ENCODE peak calls at places on chromosome 3, in nine cellular contexts. B, Q, E, D, O, S, F, W and C are unnamed samples. For H3K9me2, the result is how much of the 10 kb centered on the place peaks cover.

GRCh38 chr3:39528844-39529243 is 61.4 kb downstream of the MOBP start:
- DNase-seq in D (no peak), F (no peak), E (no peak), S (no peak), B (no peak), O (no peak), W (no peak), Q (no peak), C (no peak)

GRCh38 chr3:42216302-42216701 is 49.7 kb downstream of the CCK start:
- DNase-seq in D (no peak), E (no peak), Q (no peak), B (no peak), O (no peak), W (no peak), S (no peak), F (no peak), C (peak)

GRCh38 chr3:64892664-64893309 is 205.0 kb upstream of the ADAMTS9 start:
- DNase-seq in F (no peak), E (peak), Q (no peak), S (no peak), W (no peak), B (no peak), D (no peak), O (no peak), C (no peak)

GRCh38 chr3:134074001-134074789 is 44.5 kb upstream of the SLCO2A1 start:
- DNase-seq in B (no peak), O (no peak), Q (no peak), E (no peak), D (no peak), S (no peak), F (no peak), W (no peak), C (no peak)

GRCh38 chr3:184322731-184323487 is 8.5 kb downstream of the EIF4G1 start:
- DNase-seq in F (no peak), W (no peak), Q (no peak), E (no peak), B (no peak), D (peak), S (peak), O (no peak), C (no peak)

GRCh38 chr3:45966371-45966780 is 23.1 kb downstream of the CXCR6 start:
- DNase-seq in Q (peak), D (no peak), E (no peak), O (no peak), B (no peak), S (no peak), F (no peak), W (no peak), C (no peak)

GRCh38 chr3:99413504-99413903 is 224.9 kb upstream of the COL8A1 start:
- DNase-seq in S (peak), B (no peak), Q (no peak), E (no peak), D (no peak), F (no peak), W (no peak), O (peak), C (no peak)

GRCh38 chr3:139448104-139448503 is 28.2 kb downstream of the RBP2 start:
- DNase-seq in Q (no peak), F (no peak), D (no peak), B (no peak), S (peak), E (no peak), W (peak), O (peak), C (no peak)

GRCh38 chr3:164364111-164364510 is 714.2 kb downstream of the SI start:
- DNase-seq in W (no peak), E (no peak), D (no peak), O (no peak), Q (no peak), B (no peak), F (no peak), S (no peak), C (no peak)

GRCh38 chr3:16309558-16309957 is 44.5 kb downstream of the OXNAD1 start:
- DNase-seq in Q (no peak), E (peak), W (no peak), O (peak), S (peak), D (no peak), B (peak), F (no peak), C (no peak)

GRCh38 chr3:42014443-42014945 is 52.6 kb upstream of the ULK4 start:
- DNase-seq in S (peak), F (no peak), D (no peak), Q (no peak), W (peak), E (no peak), O (peak), B (no peak), C (peak)

GRCh38 chr3:177131927-177132636 is 65.2 kb downstream of the TBL1XR1 start:
- DNase-seq in W (no peak), D (no peak), F (no peak), S (no peak), O (no peak), B (no peak), E (no peak), Q (no peak), C (peak)

GRCh38 chr3:188529228-188529627 is 375.3 kb downstream of the LPP start:
- DNase-seq in O (peak), S (peak), Q (no peak), E (no peak), W (no peak), B (no peak), F (no peak), D (no peak), C (no peak)

GRCh38 chr3:80445641-80446040 is 677.8 kb upstream of the ROBO1 start:
- DNase-seq in F (no peak), W (no peak), E (no peak), Q (no peak), S (no peak), D (no peak), O (no peak), B (no peak), C (no peak)

GRCh38 chr3:12999147-13000140 is 73.8 kb downstream of the IQSEC1 start:
- DNase-seq in D (no peak), Q (no peak), E (peak), W (no peak), B (peak), O (no peak), S (no peak), F (peak), C (peak)

GRCh38 chr3:158452324-158452723 is 118.7 kb upstream of the MLF1 start:
- DNase-seq in W (no peak), Q (no peak), E (no peak), B (no peak), O (no peak), S (peak), D (no peak), F (no peak), C (no peak)

GRCh38 chr3:148146241-148146640 is 551.5 kb upstream of the AGTR1 start:
- DNase-seq in D (no peak), E (no peak), W (no peak), B (no peak), O (no peak), Q (no peak), S (no peak), F (no peak), C (no peak)

GRCh38 chr3:52986938-52987337 is 58.9 kb downstream of the SFMBT1 start:
- DNase-seq in S (peak), E (no peak), D (no peak), B (no peak), F (no peak), Q (peak), O (no peak), W (no peak), C (peak)

GRCh38 chr3:13132281-13132680 is 59.1 kb upstream of the IQSEC1 start:
- DNase-seq in D (no peak), E (no peak), Q (no peak), S (no peak), O (no peak), F (no peak), W (no peak), B (no peak), C (no peak)

GRCh38 chr3:171811913-171812321 is 1.6 kb upstream of the PLD1 start:
- DNase-seq in F (peak), D (no peak), Q (no peak), O (peak), S (peak), W (no peak), B (no peak), E (no peak), C (no peak)

GRCh38 chr3:33658971-33659848 is 58.8 kb downstream of the CLASP2 start:
- DNase-seq in B (no peak), W (peak), S (peak), F (peak), E (no peak), Q (peak), D (peak), O (no peak), C (peak)

GRCh38 chr3:142904639-142905441 is 16.0 kb upstream of the PCOLCE2 start:
- DNase-seq in Q (peak), F (peak), O (peak), S (peak), B (no peak), E (peak), D (no peak), W (peak), C (peak)

GRCh38 chr3:23672628-23673027 is 133.1 kb upstream of the UBE2E1 start:
- DNase-seq in B (no peak), D (no peak), E (no peak), O (no peak), W (no peak), S (no peak), F (no peak), Q (no peak), C (no peak)

GRCh38 chr3:193314161-193314560 is 64.4 kb downstream of the ATP13A5 start:
- DNase-seq in F (no peak), B (no peak), S (peak), O (no peak), E (no peak), D (peak), Q (peak), W (peak), C (no peak)

GRCh38 chr3:99999541-99999940 is 114.8 kb downstream of the FILIP1L start:
- DNase-seq in D (no peak), O (no peak), F (no peak), E (no peak), B (no peak), S (peak), Q (no peak), W (no peak), C (no peak)

GRCh38 chr3:41317718-41318117 is 118.4 kb downstream of the CTNNB1 start:
- DNase-seq in D (no peak), O (peak), S (peak), B (no peak), Q (no peak), W (no peak), E (peak), F (peak), C (no peak)

GRCh38 chr3:13188380-13188779 is 115.2 kb upstream of the IQSEC1 start:
- DNase-seq in Q (no peak), B (no peak), F (no peak), D (no peak), S (no peak), E (no peak), W (no peak), O (no peak), C (no peak)

GRCh38 chr3:7188551-7188950 is 327.6 kb downstream of the GRM7 start:
- DNase-seq in W (no peak), B (no peak), E (no peak), Q (no peak), O (no peak), F (no peak), D (no peak), S (no peak), C (no peak)

GRCh38 chr3:67646586-67647234 is 7.7 kb downstream of the SUCLG2 start:
- DNase-seq in B (no peak), E (no peak), W (no peak), S (no peak), O (peak), F (no peak), Q (no peak), D (no peak), C (no peak)

GRCh38 chr3:8336456-8336855 is 165.2 kb upstream of the LMCD1 start:
- DNase-seq in S (no peak), F (no peak), B (no peak), O (peak), Q (peak), W (peak), E (no peak), D (no peak), C (no peak)

GRCh38 chr3:122186372-122186771 is 2.9 kb downstream of the CASR start:
- DNase-seq in F (no peak), E (no peak), S (no peak), D (no peak), O (no peak), B (no peak), Q (no peak), W (no peak), C (no peak)

GRCh38 chr3:43389388-43390254 is 103.3 kb downstream of the SNRK start:
- DNase-seq in F (no peak), B (no peak), Q (no peak), O (peak), W (no peak), E (no peak), D (no peak), S (no peak), C (peak)

GRCh38 chr3:31361391-31362273 is 171.1 kb upstream of the STT3B start:
- DNase-seq in D (no peak), O (peak), F (no peak), E (no peak), Q (peak), W (no peak), S (peak), B (peak), C (no peak)

GRCh38 chr3:161291191-161291901 is 70.2 kb downstream of the NMD3 start:
- DNase-seq in O (peak), Q (no peak), S (no peak), E (peak), D (no peak), F (no peak), B (no peak), W (no peak), C (no peak)

GRCh38 chr3:3074551-3075257 is 35.5 kb downstream of the IL5RA start:
- DNase-seq in Q (no peak), D (no peak), S (no peak), F (no peak), B (no peak), W (no peak), E (no peak), O (no peak), C (no peak)
- H3K9me2 ChIP-seq in Q (under half), D (under half), S (under half), F (under half), B (under half), W (under half), E (under half), O (under half), C (under half)

GRCh38 chr3:128554100-128554464 is 61.1 kb upstream of the GATA2 start:
- DNase-seq in W (no peak), S (peak), O (peak), E (peak), D (no peak), Q (no peak), F (no peak), B (no peak), C (no peak)

GRCh38 chr3:128554465-128555097 is 61.6 kb upstream of the GATA2 start:
- DNase-seq in Q (no peak), O (no peak), E (no peak), B (no peak), S (no peak), D (no peak), W (no peak), F (no peak), C (no peak)

GRCh38 chr3:128555881-128556280 is 62.9 kb upstream of the GATA2 start:
- DNase-seq in W (no peak), Q (no peak), E (no peak), F (no peak), S (no peak), O (no peak), D (no peak), B (no peak), C (no peak)

GRCh38 chr3:128556384-128556783 is 63.4 kb upstream of the GATA2 start:
- DNase-seq in E (no peak), W (no peak), S (no peak), B (no peak), D (no peak), O (no peak), F (no peak), Q (no peak), C (no peak)

GRCh38 chr3:128555098-128555825 is 62.3 kb upstream of the GATA2 start:
- DNase-seq in Q (peak), S (no peak), E (no peak), W (no peak), O (no peak), F (no peak), B (no peak), D (peak), C (no peak)
- H3K27ac ChIP-seq in Q (no peak), S (no peak), E (no peak), W (no peak), O (no peak), F (no peak), B (no peak), D (no peak), C (no peak)

GRCh38 chr3:128127236-128127635 is 3.6 kb upstream of the RUVBL1 start:
- DNase-seq in O (no peak), S (no peak), B (no peak), W (no peak), Q (no peak), F (no peak), D (no peak), E (no peak), C (no peak)

GRCh38 chr3:128123231-128123537 is 428 bp downstream of the RUVBL1 start:
- DNase-seq in W (no peak), E (no peak), D (no peak), F (no peak), S (no peak), O (no peak), B (no peak), Q (no peak), C (no peak)

GRCh38 chr3:128123538-128124368 is at the start of gene RUVBL1:
- DNase-seq in O (peak), B (peak), D (peak), E (peak), F (peak), W (peak), Q (peak), S (peak), C (peak)

DNA sequence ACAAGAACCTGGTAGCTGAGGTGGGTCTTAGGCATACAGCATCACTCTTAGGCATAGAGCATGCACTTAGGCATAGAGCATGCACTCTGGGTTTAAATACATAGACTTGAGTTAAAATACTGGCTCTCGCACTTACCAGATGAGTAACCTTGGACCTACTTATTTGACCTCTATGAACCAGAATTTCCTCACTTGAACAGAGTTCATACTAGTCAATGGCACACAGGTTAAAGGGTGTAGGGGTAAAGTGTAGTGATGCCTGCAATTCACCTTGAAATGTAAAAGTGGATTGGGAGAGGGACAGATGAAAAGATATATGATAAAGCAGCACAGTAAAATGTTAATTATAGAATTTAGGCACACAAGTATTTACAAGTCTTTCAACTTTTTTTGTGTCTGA is 1.6 kb downstream of the RUVBL1 start:
- DNase-seq in W (no peak), Q (no peak), B (no peak), E (no peak), S (no peak), D (no peak), F (no peak), O (no peak), C (no peak)
- H3K9me2 ChIP-seq in W (under half), Q (under half), B (under half), E (under half), S (under half), D (under half), F (under half), O (under half), C (under half)

GRCh38 chr3:154098396-154098795 is 22.8 kb upstream of the ARHGEF26 start:
- DNase-seq in B (no peak), O (no peak), W (no peak), F (no peak), D (no peak), S (no peak), Q (no peak), E (no peak), C (no peak)

GRCh38 chr3:154105218-154105975 is 15.8 kb upstream of the ARHGEF26 start:
- DNase-seq in B (no peak), O (no peak), W (no peak), S (peak), Q (peak), F (no peak), D (no peak), E (no peak), C (no peak)

GRCh38 chr3:154100556-154100955 is 20.6 kb upstream of the ARHGEF26 start:
- DNase-seq in Q (no peak), F (no peak), E (no peak), S (no peak), D (no peak), W (no peak), B (no peak), O (no peak), C (no peak)

GRCh38 chr3:154095832-154096421 is 25.3 kb upstream of the ARHGEF26 start:
- DNase-seq in E (no peak), S (peak), Q (peak), B (peak), O (peak), W (peak), F (peak), D (no peak), C (no peak)

GRCh38 chr3:154101250-154101649 is 19.9 kb upstream of the ARHGEF26 start:
- DNase-seq in S (no peak), D (no peak), Q (no peak), B (no peak), W (no peak), F (no peak), E (no peak), O (no peak), C (no peak)
- H3K27ac ChIP-seq in S (no peak), D (no peak), Q (no peak), B (no peak), W (no peak), F (no peak), E (no peak), O (no peak), C (no peak)

DNA sequence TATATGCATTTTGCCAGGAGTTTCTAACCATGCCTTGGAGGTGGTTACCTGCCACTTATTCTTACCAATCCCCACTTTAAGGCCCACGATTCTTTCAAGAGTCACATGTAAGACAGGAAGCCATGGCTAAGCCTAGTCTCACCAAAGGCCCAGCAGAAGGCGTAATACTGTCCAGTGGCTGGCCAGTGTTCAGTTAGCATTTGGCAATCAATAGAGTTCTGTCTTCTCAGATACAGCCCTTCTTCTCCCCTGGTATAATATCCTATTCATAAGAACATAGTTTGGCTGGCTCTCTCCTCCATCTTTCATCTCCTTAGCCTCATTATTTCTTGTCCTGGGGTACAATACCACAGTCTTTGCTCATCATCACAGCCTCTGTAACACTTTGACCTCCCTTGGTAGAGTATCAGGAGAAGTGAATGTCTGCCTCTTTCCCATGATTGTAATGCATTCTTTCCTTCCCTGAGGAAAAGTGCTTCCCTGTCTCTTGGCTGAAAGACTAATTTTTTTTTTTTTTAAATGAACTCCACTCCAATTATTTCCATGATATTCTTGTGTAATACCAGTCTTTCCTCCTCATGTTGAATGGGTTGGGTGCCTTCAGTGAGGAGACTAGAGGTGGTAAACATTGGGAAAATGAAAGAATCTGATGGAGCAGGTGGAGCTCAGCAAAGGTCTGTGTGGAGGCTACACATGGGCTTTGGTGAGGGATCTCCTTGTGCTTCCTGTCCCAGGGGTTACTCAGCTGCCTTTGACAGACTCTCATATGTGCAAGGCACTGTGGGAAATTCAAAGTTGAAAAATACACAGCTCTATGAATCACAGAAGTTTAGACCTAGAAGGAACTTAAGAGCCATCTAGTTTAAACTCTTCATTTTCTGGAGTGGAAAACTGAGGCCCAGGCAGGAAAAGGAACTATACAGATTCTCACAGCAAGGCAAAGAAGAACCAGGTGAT is 218.2 kb downstream of the P3H2 start:
- DNase-seq in S (peak), O (no peak), W (no peak), F (no peak), E (no peak), B (no peak), D (no peak), Q (no peak), C (no peak)
- H3K9me2 ChIP-seq in S (under half), O (under half), W (under half), F (under half), E (under half), B (under half), D (under half), Q (under half), C (under half)

GRCh38 chr3:105857963-105858362 is 10.8 kb downstream of the CBLB start:
- DNase-seq in E (no peak), B (no peak), W (no peak), S (no peak), D (no peak), O (no peak), F (no peak), Q (no peak), C (no peak)
- H3K27ac ChIP-seq in E (no peak), B (no peak), W (peak), S (no peak), D (no peak), O (no peak), F (no peak), Q (no peak), C (peak)